ENCODE peak calls at places on chromosomes 16 and 17, in five cellular contexts. Y, F, J, G and U are unnamed samples.

GRCh38 chr17:44766409-44767038 is 7.7 kb downstream of the ADAM11 start:
- DNase-seq in F (no peak), Y (no peak), G (no peak), J (no peak), U (no peak)

GRCh38 chr17:79761894-79762570 is 15.9 kb upstream of the CBX2 start:
- DNase-seq in J (no peak), F (no peak), Y (no peak), G (no peak), U (no peak)

GRCh38 chr16:48143816-48144215 is 12.0 kb downstream of the ABCC12 start:
- DNase-seq in Y (no peak), G (no peak), F (no peak), J (no peak), U (no peak)

GRCh38 chr16:79712273-79712672 is 111.7 kb upstream of the MAF start:
- DNase-seq in Y (peak; percentile 42), G (no peak), J (no peak), F (peak; percentile 50), U (no peak)

GRCh38 chr16:3013998-3014690 is 1.4 kb downstream of the CLDN9 start:
- DNase-seq in Y (no peak), F (no peak), G (no peak), J (no peak), U (no peak)

GRCh38 chr17:10649031-10649430 is 8.1 kb downstream of the MYH3 start:
- DNase-seq in J (no peak), G (no peak), Y (no peak), F (no peak), U (no peak)

GRCh38 chr17:8632087-8632486 is 1.6 kb upstream of the MYH10 start:
- DNase-seq in G (no peak), Y (no peak), F (peak; percentile 59), J (no peak), U (no peak)

GRCh38 chr17:28151001-28151400 is 108.5 kb downstream of the NLK start:
- DNase-seq in Y (no peak), G (no peak), F (no peak), J (no peak), U (no peak)

GRCh38 chr17:75133001-75133400 is 1.5 kb upstream of the NT5C start:
- DNase-seq in F (no peak), J (no peak), G (no peak), Y (no peak), U (no peak)

GRCh38 chr17:79617740-79618382 is 7.0 kb upstream of the RBFOX3 start:
- DNase-seq in Y (no peak), F (peak; percentile 23), G (no peak), J (no peak), U (no peak)

GRCh38 chr17:67518881-67519280 is 141.8 kb downstream of the PITPNC1 start:
- DNase-seq in J (no peak), G (no peak), Y (no peak), F (no peak), U (no peak)

GRCh38 chr16:58638148-58639036 is 8.8 kb upstream of the CNOT1 start:
- DNase-seq in F (peak; percentile 87), J (peak; percentile 30), G (peak; percentile 14), Y (no peak), U (no peak)

GRCh38 chr17:80664217-80664780 is 119.7 kb downstream of the RPTOR start:
- DNase-seq in G (no peak), F (no peak), Y (no peak), J (no peak), U (no peak)

GRCh38 chr16:27264151-27264550 is 4.4 kb downstream of the NSMCE1 start:
- DNase-seq in F (peak; percentile 53), Y (no peak), J (no peak), G (no peak), U (no peak)

GRCh38 chr17:64155751-64156544 is 26.0 kb upstream of the ERN1 start:
- DNase-seq in J (peak; percentile 50), G (peak; percentile 85), Y (peak; percentile 32), F (no peak), U (no peak)

GRCh38 chr16:58451263-58451662 is 48.7 kb upstream of the NDRG4 start:
- DNase-seq in G (no peak), J (no peak), F (no peak), Y (no peak), U (no peak)

GRCh38 chr17:36755586-36755985 is 154.2 kb downstream of the MRM1 start:
- DNase-seq in Y (peak; percentile 74), J (no peak), F (no peak), G (no peak), U (peak; percentile 50)

GRCh38 chr16:72723781-72724180 is 324.1 kb downstream of the ZFHX3 start:
- DNase-seq in J (no peak), G (no peak), F (no peak), Y (no peak), U (no peak)

GRCh38 chr16:76176153-76176552 is 101.0 kb upstream of the CNTNAP4 start:
- DNase-seq in G (no peak), J (no peak), Y (no peak), F (no peak), U (no peak)

GRCh38 chr16:50802000-50802399 is 60.1 kb downstream of the CYLD start:
- DNase-seq in Y (no peak), F (no peak), G (no peak), J (no peak), U (no peak)

GRCh38 chr16:27427538-27427937 is 25.6 kb downstream of the IL21R start:
- DNase-seq in Y (peak; percentile 7), F (no peak), J (no peak), G (no peak), U (no peak)

GRCh38 chr17:58539703-58540102 is 25.3 kb upstream of the MTMR4 start:
- DNase-seq in G (no peak), F (no peak), Y (no peak), J (no peak), U (no peak)

GRCh38 chr17:35094902-35095301 is 24.8 kb downstream of the RAD51D start:
- DNase-seq in F (no peak), J (no peak), Y (no peak), G (no peak), U (no peak)

GRCh38 chr17:81239714-81240555 is 817 bp downstream of the NDUFAF8 start:
- DNase-seq in Y (no peak), G (no peak), F (no peak), J (no peak), U (no peak)

GRCh38 chr17:17179371-17179827 is 26.7 kb downstream of the PLD6 start:
- DNase-seq in G (no peak), Y (no peak), F (no peak), J (no peak), U (no peak)

GRCh38 chr16:12323007-12323699 is 346.6 kb downstream of the SNX29 start:
- DNase-seq in F (no peak), Y (no peak), J (no peak), G (no peak), U (no peak)

GRCh38 chr17:29682054-29682453 is 59.3 kb upstream of the CORO6 start:
- DNase-seq in J (no peak), Y (no peak), F (no peak), G (no peak), U (no peak)

GRCh38 chr17:81153340-81153803 is 11.9 kb upstream of the PVALEF start:
- DNase-seq in Y (no peak), F (no peak), J (peak; percentile 66), G (peak; percentile 35), U (no peak)

GRCh38 chr17:37225458-37225857 is 150.3 kb upstream of the C17orf78 start:
- DNase-seq in G (no peak), J (no peak), F (no peak), Y (no peak), U (no peak)

GRCh38 chr17:28145348-28145747 is 102.9 kb downstream of the NLK start:
- DNase-seq in J (no peak), F (no peak), G (no peak), Y (no peak), U (no peak)

GRCh38 chr17:78387982-78388941 is 9.8 kb downstream of the PGS1 start:
- DNase-seq in F (no peak), Y (no peak), J (no peak), G (peak; percentile 65), U (no peak)

GRCh38 chr17:39801055-39801454 is 63.1 kb downstream of the IKZF3 start:
- DNase-seq in F (no peak), J (no peak), Y (no peak), G (no peak), U (no peak)

GRCh38 chr17:72518810-72519597 is 398.2 kb downstream of the SOX9 start:
- DNase-seq in Y (peak; percentile 90), G (no peak), F (peak; percentile 96), J (no peak), U (no peak)

DNA sequence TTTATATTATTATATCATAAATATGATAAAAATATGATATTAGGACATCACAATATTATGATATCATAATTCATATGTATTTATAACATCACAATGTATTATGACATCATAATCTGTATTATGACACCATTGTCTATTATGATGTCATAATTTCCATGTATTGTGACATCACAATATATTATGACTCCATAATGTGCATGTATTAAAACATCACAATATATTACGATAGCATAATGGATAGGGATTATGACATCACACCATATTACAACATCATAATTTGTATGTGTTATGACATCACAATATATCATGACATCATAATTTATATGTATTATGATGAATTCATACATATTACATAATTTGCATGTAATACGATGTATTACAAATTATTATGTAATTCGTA is 1755.9 kb downstream of the TP53TG3F start:
- DNase-seq in F (no peak), G (no peak), J (no peak), Y (no peak), U (no peak)
- H3K9me3 ChIP-seq in F (no peaks in the 10 kb centered on the region), G (no peaks in the 10 kb centered on the region), J (no peaks in the 10 kb centered on the region), Y (no peaks in the 10 kb centered on the region), U (no peaks in the 10 kb centered on the region)

DNA sequence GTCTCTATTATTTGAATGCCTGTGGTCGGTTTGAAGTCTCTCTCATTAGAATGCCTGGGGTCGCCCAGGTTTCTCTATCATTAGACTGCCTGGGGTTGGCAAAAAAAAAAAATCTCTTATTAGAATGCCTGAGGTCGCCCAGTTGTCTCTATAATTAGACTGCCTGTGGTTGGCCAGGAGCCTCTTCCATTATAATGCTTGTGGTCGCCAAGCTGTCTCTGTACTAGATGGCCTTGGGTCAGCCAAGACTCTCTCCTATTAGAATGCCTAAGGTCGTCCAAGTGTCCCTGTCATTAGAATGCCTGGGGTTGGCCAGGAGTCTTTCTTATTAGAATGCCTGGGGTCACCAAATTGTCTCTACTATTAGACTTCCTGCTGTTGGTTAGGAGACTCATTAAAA is 2228.4 kb downstream of the TP53TG3F start:
- DNase-seq in G (no peak), Y (no peak), J (no peak), F (no peak), U (no peak)
- H3K9me3 ChIP-seq in G (no peaks in the 10 kb centered on the region), Y (no peaks in the 10 kb centered on the region), J (no peaks in the 10 kb centered on the region), F (no peaks in the 10 kb centered on the region), U (no peaks in the 10 kb centered on the region)

GRCh38 chr16:52816993-52817392 is 235.7 kb downstream of the CHD9NB start:
- DNase-seq in J (no peak), G (no peak), Y (no peak), F (no peak), U (no peak)
- H3K9me3 ChIP-seq in J (no peaks in the 10 kb centered on the region), G (no peaks in the 10 kb centered on the region), Y (no peaks in the 10 kb centered on the region), F (no peaks in the 10 kb centered on the region), U (no peaks in the 10 kb centered on the region)

DNA sequence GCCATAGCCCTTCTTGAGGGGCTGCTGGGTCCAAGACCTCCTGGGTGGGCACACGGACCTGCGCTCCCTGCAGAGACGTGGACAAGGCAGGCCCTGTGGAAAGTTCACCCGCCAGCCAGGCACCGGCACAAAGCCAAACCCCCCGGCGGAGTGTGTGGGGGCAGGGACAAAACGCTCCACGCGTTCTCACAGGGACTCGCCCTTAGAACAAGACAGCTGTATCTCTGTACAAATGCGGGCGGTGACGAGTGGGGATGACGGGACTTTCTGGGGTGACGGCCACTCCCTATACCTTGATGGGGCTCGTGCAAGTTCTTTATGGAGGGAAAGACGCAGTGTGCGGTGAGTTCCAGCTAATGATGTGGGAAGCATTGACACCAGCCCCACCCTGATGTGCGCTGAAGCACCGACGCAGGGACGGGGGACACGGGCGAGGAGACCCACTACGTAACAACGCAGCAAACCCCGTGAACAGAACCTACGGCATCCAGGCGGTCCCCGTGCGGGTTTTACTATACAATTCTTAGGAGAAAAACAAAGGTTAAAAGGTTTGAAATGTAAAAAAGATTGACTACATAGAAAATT is 49.4 kb downstream of the LMF1 start:
- DNase-seq in J (no peak), F (no peak), G (no peak), Y (no peak), U (no peak)
- H3K9me3 ChIP-seq in J (no peaks in the 10 kb centered on the region), F (no peaks in the 10 kb centered on the region), G (no peaks in the 10 kb centered on the region), Y (no peaks in the 10 kb centered on the region), U (no peaks in the 10 kb centered on the region)